ENCODE peak calls at places on chromosome 3, in five cellular contexts. One of them, this sample, is unnamed.

GRCh38 chr3:48084929-48085328 is 68.7 kb upstream of the MAP4 start:
- DNase-seq in HepG2: no peak
- DNase-seq in GM12891: no peak
- DNase-seq in K562: no peak
- DNase-seq in H1: no peak
- DNase-seq in this sample: no peak

GRCh38 chr3:133238015-133238414 is 161.8 kb upstream of the BFSP2 start:
- DNase-seq in H1: no peak
- DNase-seq in HepG2: no peak
- DNase-seq in GM12891: no peak
- DNase-seq in K562: no peak
- DNase-seq in this sample: no peak

GRCh38 chr3:128033102-128033501 is 19.1 kb upstream of the SEC61A1 start:
- DNase-seq in HepG2: no peak
- DNase-seq in K562: no peak
- DNase-seq in H1: no peak
- DNase-seq in GM12891: no peak
- DNase-seq in this sample: no peak

GRCh38 chr3:61530355-61530754 is 31.0 kb upstream of the PTPRG start:
- DNase-seq in K562: no peak
- DNase-seq in HepG2: peak
- DNase-seq in GM12891: no peak
- DNase-seq in H1: no peak
- DNase-seq in this sample: no peak

GRCh38 chr3:28835751-28836150 is 445.1 kb upstream of the RBMS3 start:
- DNase-seq in K562: no peak
- DNase-seq in H1: no peak
- DNase-seq in GM12891: no peak
- DNase-seq in HepG2: no peak
- DNase-seq in this sample: no peak

GRCh38 chr3:99984139-99984538 is 130.2 kb downstream of the FILIP1L start:
- DNase-seq in GM12891: no peak
- DNase-seq in K562: no peak
- DNase-seq in HepG2: no peak
- DNase-seq in H1: no peak
- DNase-seq in this sample: no peak

GRCh38 chr3:122314467-122314866 is 10.6 kb upstream of the CSTA start:
- DNase-seq in H1: no peak
- DNase-seq in HepG2: no peak
- DNase-seq in GM12891: no peak
- DNase-seq in K562: no peak
- DNase-seq in this sample: no peak

GRCh38 chr3:197446713-197447455 is 108.9 kb downstream of the BDH1 start:
- DNase-seq in H1: no peak
- DNase-seq in HepG2: no peak
- DNase-seq in GM12891: no peak
- DNase-seq in K562: no peak
- DNase-seq in this sample: no peak

GRCh38 chr3:192130534-192131132 is 596.7 kb downstream of the FGF12 start:
- DNase-seq in HepG2: peak
- DNase-seq in K562: peak
- DNase-seq in GM12891: no peak
- DNase-seq in H1: peak
- DNase-seq in this sample: no peak

GRCh38 chr3:4350789-4351163 is 47.6 kb downstream of the SETMAR start:
- DNase-seq in GM12891: peak
- DNase-seq in H1: no peak
- DNase-seq in K562: peak
- DNase-seq in HepG2: peak
- DNase-seq in this sample: peak

GRCh38 chr3:66350601-66351000 is 129.8 kb downstream of the SLC25A26 start:
- DNase-seq in H1: no peak
- DNase-seq in K562: no peak
- DNase-seq in GM12891: no peak
- DNase-seq in HepG2: no peak
- DNase-seq in this sample: no peak

GRCh38 chr3:111572061-111572460 is 23.1 kb downstream of the ZBED2 start:
- DNase-seq in GM12891: no peak
- DNase-seq in K562: no peak
- DNase-seq in H1: no peak
- DNase-seq in HepG2: no peak
- DNase-seq in this sample: no peak

GRCh38 chr3:14989943-14990753 is 42.8 kb downstream of the NR2C2 start:
- DNase-seq in GM12891: no peak
- DNase-seq in K562: no peak
- DNase-seq in H1: no peak
- DNase-seq in HepG2: peak
- DNase-seq in this sample: no peak

GRCh38 chr3:115194461-115194860 is 47.4 kb upstream of the ZBTB20 start:
- DNase-seq in K562: no peak
- DNase-seq in HepG2: no peak
- DNase-seq in H1: no peak
- DNase-seq in GM12891: no peak
- DNase-seq in this sample: no peak

GRCh38 chr3:172155880-172156279 is 116.5 kb downstream of the FNDC3B start:
- DNase-seq in K562: no peak
- DNase-seq in GM12891: no peak
- DNase-seq in HepG2: no peak
- DNase-seq in H1: no peak
- DNase-seq in this sample: no peak

GRCh38 chr3:128439226-128439625 is 27.5 kb downstream of the DNAJB8 start:
- DNase-seq in HepG2: no peak
- DNase-seq in K562: no peak
- DNase-seq in GM12891: no peak
- DNase-seq in H1: no peak
- DNase-seq in this sample: no peak

GRCh38 chr3:132399054-132399929 is 18.0 kb upstream of the DNAJC13 start:
- DNase-seq in GM12891: peak
- DNase-seq in HepG2: peak
- DNase-seq in K562: peak
- DNase-seq in H1: no peak
- DNase-seq in this sample: no peak

GRCh38 chr3:151837057-151837456 is 23.1 kb downstream of the AADAC start:
- DNase-seq in HepG2: no peak
- DNase-seq in K562: peak
- DNase-seq in H1: no peak
- DNase-seq in GM12891: no peak
- DNase-seq in this sample: no peak

GRCh38 chr3:169657351-169658124 is 6.0 kb downstream of the MECOM start:
- DNase-seq in GM12891: no peak
- DNase-seq in HepG2: peak
- DNase-seq in H1: no peak
- DNase-seq in K562: no peak
- DNase-seq in this sample: no peak

GRCh38 chr3:178270838-178271237 is 265.4 kb upstream of the KCNMB2 start:
- DNase-seq in GM12891: no peak
- DNase-seq in H1: no peak
- DNase-seq in K562: no peak
- DNase-seq in HepG2: no peak
- DNase-seq in this sample: no peak

GRCh38 chr3:21274000-21274671 is 476.9 kb downstream of the ZNF385D start:
- DNase-seq in GM12891: no peak
- DNase-seq in K562: no peak
- DNase-seq in HepG2: no peak
- DNase-seq in H1: no peak
- DNase-seq in this sample: no peak

GRCh38 chr3:37892917-37893595 is 31.4 kb downstream of the CTDSPL start:
- DNase-seq in H1: no peak
- DNase-seq in GM12891: no peak
- DNase-seq in K562: no peak
- DNase-seq in HepG2: peak
- DNase-seq in this sample: no peak

GRCh38 chr3:13654330-13655073 is 105.6 kb downstream of the FBLN2 start:
- DNase-seq in HepG2: no peak
- DNase-seq in K562: peak
- DNase-seq in H1: peak
- DNase-seq in GM12891: no peak
- DNase-seq in this sample: no peak

GRCh38 chr3:165075695-165076094 is 2.6 kb downstream of the SI start:
- DNase-seq in H1: no peak
- DNase-seq in HepG2: no peak
- DNase-seq in GM12891: no peak
- DNase-seq in K562: no peak
- DNase-seq in this sample: no peak

GRCh38 chr3:141648055-141648910 is 89.8 kb upstream of the RNF7 start:
- DNase-seq in H1: no peak
- DNase-seq in HepG2: peak
- DNase-seq in GM12891: no peak
- DNase-seq in K562: no peak
- DNase-seq in this sample: no peak

GRCh38 chr3:72031581-72031980 is 246.6 kb upstream of the PROK2 start:
- DNase-seq in HepG2: no peak
- DNase-seq in H1: no peak
- DNase-seq in GM12891: no peak
- DNase-seq in K562: no peak
- DNase-seq in this sample: no peak

GRCh38 chr3:183506674-183507290 is 48.7 kb downstream of the KLHL6 start:
- DNase-seq in K562: no peak
- DNase-seq in GM12891: no peak
- DNase-seq in HepG2: no peak
- DNase-seq in H1: no peak
- DNase-seq in this sample: no peak

GRCh38 chr3:62954579-62954978 is 79.4 kb upstream of the CADPS start:
- DNase-seq in K562: no peak
- DNase-seq in H1: no peak
- DNase-seq in GM12891: no peak
- DNase-seq in HepG2: no peak
- DNase-seq in this sample: no peak

GRCh38 chr3:170418422-170419300 is at the start of gene CLDN11:
- DNase-seq in K562: peak
- DNase-seq in H1: peak
- DNase-seq in HepG2: no peak
- DNase-seq in GM12891: peak
- DNase-seq in this sample: no peak

GRCh38 chr3:75136100-75136897 is 521.8 kb upstream of the CNTN3 start:
- DNase-seq in HepG2: peak
- DNase-seq in H1: no peak
- DNase-seq in GM12891: no peak
- DNase-seq in K562: no peak
- DNase-seq in this sample: no peak

GRCh38 chr3:52331906-52332305 is 15.8 kb downstream of the DNAH1 start:
- DNase-seq in HepG2: no peak
- DNase-seq in H1: no peak
- DNase-seq in GM12891: no peak
- DNase-seq in K562: no peak
- DNase-seq in this sample: no peak

GRCh38 chr3:11543948-11544387 is 99.7 kb downstream of the VGLL4 start:
- DNase-seq in H1: no peak
- DNase-seq in GM12891: no peak
- DNase-seq in HepG2: no peak
- DNase-seq in K562: no peak
- DNase-seq in this sample: no peak

GRCh38 chr3:11543141-11543947 is 100.4 kb downstream of the VGLL4 start:
- DNase-seq in GM12891: no peak
- DNase-seq in K562: no peak
- DNase-seq in HepG2: no peak
- DNase-seq in H1: no peak
- DNase-seq in this sample: no peak

GRCh38 chr3:11545186-11545851 is 98.4 kb downstream of the VGLL4 start:
- DNase-seq in H1: no peak
- DNase-seq in K562: no peak
- DNase-seq in HepG2: no peak
- DNase-seq in GM12891: no peak
- DNase-seq in this sample: no peak

GRCh38 chr3:11542551-11542950 is 101.2 kb downstream of the VGLL4 start:
- DNase-seq in GM12891: no peak
- DNase-seq in HepG2: no peak
- DNase-seq in K562: no peak
- DNase-seq in H1: no peak
- DNase-seq in this sample: no peak

DNA sequence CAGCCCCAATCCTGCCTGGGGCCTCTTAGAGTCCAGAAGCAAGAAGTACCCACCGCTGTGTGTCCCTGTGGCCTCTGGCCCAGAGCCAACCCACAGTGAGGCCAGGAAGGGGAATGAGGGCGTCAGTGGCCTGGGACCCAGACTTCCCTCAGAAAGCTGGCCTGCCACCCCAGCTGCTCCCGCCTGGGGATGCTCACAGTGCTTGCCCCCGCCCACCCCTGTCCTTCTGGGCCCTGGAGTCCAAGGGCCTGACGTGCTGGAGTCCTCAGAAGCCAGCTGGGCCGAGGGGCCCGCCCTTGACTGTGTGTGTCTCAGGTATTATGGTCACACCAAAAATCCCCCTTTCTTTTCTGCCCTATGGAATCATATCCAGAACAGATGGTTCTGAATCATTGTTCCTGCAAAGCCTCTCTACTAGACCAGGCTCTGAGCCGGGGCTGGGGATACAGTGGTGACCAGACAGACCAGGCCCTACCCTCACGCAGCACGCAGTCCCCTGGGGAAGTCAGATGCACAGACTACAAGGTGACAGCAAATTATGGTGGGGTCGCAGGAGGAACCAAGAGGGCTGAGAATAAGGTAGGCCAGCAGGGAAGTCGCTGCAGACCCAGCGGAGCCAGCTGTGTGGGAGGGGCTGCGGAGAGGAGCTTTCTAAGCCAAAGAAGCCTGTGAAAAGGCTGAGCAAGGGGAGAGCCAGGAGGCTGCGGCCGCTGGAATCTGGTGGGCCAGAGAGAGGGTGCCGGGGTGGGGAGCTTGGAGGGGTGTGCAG is 99.1 kb downstream of the VGLL4 start:
- DNase-seq in H1: no peak
- DNase-seq in K562: no peak
- DNase-seq in HepG2: peak
- DNase-seq in GM12891: no peak
- DNase-seq in this sample: no peak
- TF ChIP-seq POLR2AphosphoS5 in H1: no peak
- TF ChIP-seq POLR2AphosphoS5 in K562: no peak
- TF ChIP-seq POLR2AphosphoS5 in HepG2: no peak
- TF ChIP-seq POLR2AphosphoS5 in GM12891: no peak
- TF ChIP-seq POLR2AphosphoS5 in this sample: no peak

DNA sequence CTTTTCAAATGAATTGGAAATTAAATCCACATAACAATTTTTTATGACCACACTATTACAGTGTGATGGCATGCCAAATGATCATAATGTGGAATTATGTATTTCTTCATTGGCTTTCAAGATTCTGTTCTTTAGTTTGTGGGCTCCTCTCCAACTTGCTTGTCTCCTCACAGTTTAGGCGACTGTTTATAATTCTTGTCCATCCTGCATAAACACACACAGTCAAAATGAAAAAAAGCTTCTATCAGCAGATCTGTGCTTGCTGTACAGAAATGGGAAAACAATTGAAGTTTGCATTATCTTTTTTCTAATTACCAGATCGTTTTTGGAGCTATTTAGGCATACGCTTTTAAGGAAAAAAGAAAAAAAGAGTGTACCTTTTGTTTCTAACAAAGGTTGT is 37.0 kb downstream of the OPA1 start:
- DNase-seq in H1: no peak
- DNase-seq in HepG2: no peak
- DNase-seq in K562: no peak
- DNase-seq in GM12891: no peak
- DNase-seq in this sample: no peak
- TF ChIP-seq TAF1 in H1: no peak
- TF ChIP-seq TAF1 in HepG2: no peak
- TF ChIP-seq TAF1 in K562: no peak
- TF ChIP-seq TAF1 in GM12891: no peak
- TF ChIP-seq TAF1 in this sample: no peak

GRCh38 chr3:130857336-130858026 is 36.4 kb upstream of the ATP2C1 start:
- DNase-seq in K562: no peak
- DNase-seq in H1: no peak
- DNase-seq in GM12891: no peak
- DNase-seq in HepG2: no peak
- DNase-seq in this sample: no peak
- TF ChIP-seq POLR2AphosphoS5 in K562: no peak
- TF ChIP-seq POLR2AphosphoS5 in H1: no peak
- TF ChIP-seq POLR2AphosphoS5 in GM12891: no peak
- TF ChIP-seq POLR2AphosphoS5 in HepG2: no peak
- TF ChIP-seq POLR2AphosphoS5 in this sample: no peak

GRCh38 chr3:119810018-119810435 is 28.1 kb downstream of the NR1I2 start:
- DNase-seq in K562: no peak
- DNase-seq in GM12891: peak
- DNase-seq in H1: no peak
- DNase-seq in HepG2: no peak
- DNase-seq in this sample: peak
- TF ChIP-seq TAF1 in K562: no peak
- TF ChIP-seq TAF1 in GM12891: peak
- TF ChIP-seq TAF1 in H1: no peak
- TF ChIP-seq TAF1 in HepG2: no peak
- TF ChIP-seq TAF1 in this sample: peak

This sample was measured in GM12892.